ENCODE peak calls at places on chromosomes 16 and 17, in eight cellular contexts. B is left ventricle myocardium inferior; M is IMR-90; F is heart right ventricle; T is CD8-positive, alpha-beta T cell; J is Panc1; S is ovary; P is psoas muscle. A is an unnamed sample.

GRCh38 chr17:40399185-40399584 is 18.5 kb downstream of the TOP2A start:
- DNase-seq in B (no peak), M (peak), F (no peak), T (no peak), J (peak), S (no peak), P (no peak), A (no peak)

GRCh38 chr17:81436294-81436849 is 41.1 kb downstream of the BAHCC1 start:
- DNase-seq in B (peak), M (no peak), F (peak), T (no peak), J (no peak), S (peak), P (peak), A (no peak)

GRCh38 chr17:73247728-73248127 is 14.0 kb downstream of the CPSF4L start:
- DNase-seq in B (no peak), M (peak), F (no peak), T (no peak), J (no peak), S (no peak), P (no peak), A (no peak)

GRCh38 chr17:19332371-19333131 is 30.0 kb downstream of the B9D1 start:
- DNase-seq in B (no peak), M (no peak), F (no peak), T (no peak), J (no peak), S (no peak), P (no peak), A (no peak)

GRCh38 chr17:82647593-82648164 is 565 bp downstream of the WDR45B start:
- DNase-seq in B (no peak), M (no peak), F (peak), T (peak), J (no peak), S (peak), P (peak), A (no peak)

GRCh38 chr17:47810200-47810821 is 11.3 kb downstream of the OSBPL7 start:
- DNase-seq in B (no peak), M (peak), F (no peak), T (no peak), J (peak), S (no peak), P (no peak), A (no peak)

GRCh38 chr17:70171159-70171558 is 1.8 kb downstream of the KCNJ2 start:
- DNase-seq in B (no peak), M (no peak), F (no peak), T (no peak), J (no peak), S (no peak), P (no peak), A (no peak)

GRCh38 chr16:66367968-66368891 is 1.7 kb downstream of the CDH5 start:
- DNase-seq in B (peak), M (no peak), F (peak), T (no peak), J (no peak), S (no peak), P (peak), A (no peak)

GRCh38 chr17:39973496-39973895 is 7.1 kb upstream of the PSMD3 start:
- DNase-seq in B (no peak), M (no peak), F (no peak), T (no peak), J (no peak), S (no peak), P (no peak), A (no peak)

GRCh38 chr17:7634384-7634783 is 4.4 kb downstream of the SHBG start:
- DNase-seq in B (peak), M (peak), F (peak), T (no peak), J (no peak), S (peak), P (no peak), A (no peak)

GRCh38 chr16:20520103-20520502 is 56.1 kb downstream of the ACSM2B start:
- DNase-seq in B (no peak), M (no peak), F (no peak), T (no peak), J (no peak), S (no peak), P (no peak), A (no peak)

GRCh38 chr16:74718140-74718539 is 17.5 kb upstream of the MLKL start:
- DNase-seq in B (no peak), M (no peak), F (no peak), T (no peak), J (no peak), S (no peak), P (no peak), A (no peak)

GRCh38 chr16:85227924-85228462 is 115.7 kb upstream of the CIBAR2 start:
- DNase-seq in B (no peak), M (peak), F (no peak), T (no peak), J (no peak), S (no peak), P (no peak), A (no peak)

GRCh38 chr17:55587608-55588139 is 76.4 kb upstream of the SMIM36 start:
- DNase-seq in B (peak), M (peak), F (peak), T (no peak), J (no peak), S (peak), P (no peak), A (no peak)

GRCh38 chr16:31130336-31130812 is 5.2 kb downstream of the PRSS8 start:
- DNase-seq in B (no peak), M (no peak), F (no peak), T (no peak), J (no peak), S (no peak), P (no peak), A (no peak)

GRCh38 chr16:3112058-3112880 is at the start of gene ZNF205:
- DNase-seq in B (peak), M (peak), F (peak), T (no peak), J (no peak), S (peak), P (peak), A (no peak)

GRCh38 chr17:70390059-70390458 is 220.7 kb downstream of the KCNJ2 start:
- DNase-seq in B (no peak), M (no peak), F (no peak), T (no peak), J (no peak), S (no peak), P (no peak), A (no peak)

GRCh38 chr17:13922885-13923284 is 146.4 kb upstream of the COX10 start:
- DNase-seq in B (no peak), M (no peak), F (no peak), T (no peak), J (no peak), S (no peak), P (no peak), A (no peak)

GRCh38 chr17:34318474-34318873 is 761 bp upstream of the CCL8 start:
- DNase-seq in B (no peak), M (no peak), F (no peak), T (no peak), J (no peak), S (no peak), P (no peak), A (no peak)

GRCh38 chr16:25501530-25502255 is 190.1 kb upstream of the HS3ST4 start:
- DNase-seq in B (no peak), M (no peak), F (no peak), T (no peak), J (no peak), S (no peak), P (no peak), A (no peak)

GRCh38 chr16:26178298-26178697 is 486.5 kb downstream of the HS3ST4 start:
- DNase-seq in B (no peak), M (no peak), F (no peak), T (no peak), J (no peak), S (no peak), P (no peak), A (no peak)

GRCh38 chr16:29820271-29820701 is at the start of gene MVP:
- DNase-seq in B (peak), M (peak), F (peak), T (peak), J (no peak), S (peak), P (peak), A (no peak)

GRCh38 chr17:79466562-79467350 is 144.1 kb downstream of the RBFOX3 start:
- DNase-seq in B (no peak), M (no peak), F (no peak), T (no peak), J (no peak), S (no peak), P (no peak), A (no peak)

GRCh38 chr17:48209973-48210372 is 102.4 kb downstream of the SNX11 start:
- DNase-seq in B (no peak), M (no peak), F (no peak), T (no peak), J (no peak), S (no peak), P (no peak), A (no peak)

GRCh38 chr16:11084484-11085024 is 140.2 kb downstream of the CLEC16A start:
- DNase-seq in B (no peak), M (peak), F (no peak), T (no peak), J (no peak), S (no peak), P (no peak), A (no peak)

GRCh38 chr16:30775131-30775380 is 11.9 kb downstream of the ZNF629 start:
- DNase-seq in B (no peak), M (no peak), F (no peak), T (no peak), J (no peak), S (no peak), P (no peak), A (no peak)

GRCh38 chr17:38448208-38448776 is 20.0 kb downstream of the ARHGAP23 start:
- DNase-seq in B (no peak), M (peak), F (no peak), T (no peak), J (no peak), S (no peak), P (no peak), A (no peak)

GRCh38 chr17:70344356-70345060 is 175.2 kb downstream of the KCNJ2 start:
- DNase-seq in B (no peak), M (peak), F (no peak), T (no peak), J (no peak), S (no peak), P (no peak), A (no peak)

GRCh38 chr16:85974428-85975375 is 75.7 kb downstream of the IRF8 start:
- DNase-seq in B (no peak), M (no peak), F (no peak), T (no peak), J (no peak), S (no peak), P (no peak), A (no peak)

GRCh38 chr16:73067671-73068545 is 20.0 kb upstream of the ZFHX3 start:
- DNase-seq in B (no peak), M (no peak), F (no peak), T (no peak), J (no peak), S (no peak), P (no peak), A (no peak)
- H3K27ac ChIP-seq in B (peak), M (peak), F (peak), T (no peak), J (no peak), S (no peak), P (peak), A (peak)

GRCh38 chr17:5879424-5879823 is 190.8 kb upstream of the WSCD1 start:
- DNase-seq in B (no peak), M (no peak), F (no peak), T (no peak), J (no peak), S (no peak), P (no peak), A (no peak)

GRCh38 chr17:5881849-5882248 is 188.3 kb upstream of the WSCD1 start:
- DNase-seq in B (no peak), M (no peak), F (no peak), T (no peak), J (no peak), S (no peak), P (no peak), A (no peak)

GRCh38 chr17:5874486-5874885 is 195.7 kb upstream of the WSCD1 start:
- DNase-seq in B (no peak), M (no peak), F (no peak), T (no peak), J (no peak), S (no peak), P (peak), A (no peak)

GRCh38 chr17:5877366-5877765 is 192.8 kb upstream of the WSCD1 start:
- DNase-seq in B (no peak), M (no peak), F (no peak), T (no peak), J (no peak), S (no peak), P (no peak), A (no peak)

DNA sequence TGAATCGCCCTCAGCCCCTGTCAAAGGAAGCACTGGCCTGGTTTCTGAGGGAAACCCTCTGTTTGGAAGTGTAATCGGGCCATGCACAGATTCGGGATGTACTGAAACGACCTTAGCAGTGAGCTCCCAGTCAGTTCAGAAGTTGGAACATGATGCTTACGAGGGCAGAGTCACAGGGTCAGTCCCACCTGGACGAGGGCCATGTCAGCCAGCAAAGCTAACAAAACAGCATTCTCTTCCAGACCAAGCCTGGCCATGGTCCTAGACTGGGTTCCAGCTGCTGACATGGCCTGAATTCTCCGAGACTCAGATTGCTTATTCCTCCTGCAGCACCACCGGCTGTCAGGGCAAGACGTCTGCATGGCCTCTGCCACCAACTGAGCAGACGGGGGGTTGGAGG is 192.2 kb upstream of the WSCD1 start:
- DNase-seq in B (peak), M (no peak), F (peak), T (no peak), J (no peak), S (no peak), P (peak), A (peak)
- TF ChIP-seq CTCF in B (no peak), M (no peak), F (no peak), T (no peak), J (no peak), S (no peak), P (no peak), A (no peak)

DNA sequence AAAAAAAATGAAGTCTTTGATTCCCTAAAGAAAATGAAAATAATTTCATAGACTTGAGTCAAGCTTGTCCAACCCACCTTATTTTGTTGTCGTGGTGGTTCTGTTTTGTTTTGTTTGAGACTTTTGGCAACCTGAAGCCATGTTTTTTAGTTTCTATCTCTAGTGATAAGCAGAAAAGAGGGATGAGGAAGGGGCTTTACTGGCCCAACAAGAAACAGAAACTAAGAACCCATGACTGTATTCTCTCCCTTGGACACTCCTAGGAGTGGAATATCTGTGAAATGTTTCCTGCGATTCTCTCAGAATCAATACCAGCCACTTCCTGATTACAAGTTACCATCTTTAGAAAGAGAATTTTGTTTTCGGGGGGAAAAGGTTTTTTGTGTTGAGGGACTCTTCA is 207.5 kb downstream of the PRKCA start:
- DNase-seq in B (no peak), M (no peak), F (no peak), T (no peak), J (no peak), S (no peak), P (no peak), A (no peak)
- H3K27ac ChIP-seq in B (no peak), M (no peak), F (no peak), T (no peak), J (peak), S (no peak), P (peak), A (no peak)

GRCh38 chr16:88035292-88035691 is 84.1 kb downstream of the BANP start:
- DNase-seq in B (peak), M (no peak), F (no peak), T (no peak), J (no peak), S (no peak), P (no peak), A (no peak)
- TF ChIP-seq CTCF in B (no peak), M (no peak), F (no peak), T (no peak), J (no peak), S (no peak), P (no peak), A (no peak)

DNA sequence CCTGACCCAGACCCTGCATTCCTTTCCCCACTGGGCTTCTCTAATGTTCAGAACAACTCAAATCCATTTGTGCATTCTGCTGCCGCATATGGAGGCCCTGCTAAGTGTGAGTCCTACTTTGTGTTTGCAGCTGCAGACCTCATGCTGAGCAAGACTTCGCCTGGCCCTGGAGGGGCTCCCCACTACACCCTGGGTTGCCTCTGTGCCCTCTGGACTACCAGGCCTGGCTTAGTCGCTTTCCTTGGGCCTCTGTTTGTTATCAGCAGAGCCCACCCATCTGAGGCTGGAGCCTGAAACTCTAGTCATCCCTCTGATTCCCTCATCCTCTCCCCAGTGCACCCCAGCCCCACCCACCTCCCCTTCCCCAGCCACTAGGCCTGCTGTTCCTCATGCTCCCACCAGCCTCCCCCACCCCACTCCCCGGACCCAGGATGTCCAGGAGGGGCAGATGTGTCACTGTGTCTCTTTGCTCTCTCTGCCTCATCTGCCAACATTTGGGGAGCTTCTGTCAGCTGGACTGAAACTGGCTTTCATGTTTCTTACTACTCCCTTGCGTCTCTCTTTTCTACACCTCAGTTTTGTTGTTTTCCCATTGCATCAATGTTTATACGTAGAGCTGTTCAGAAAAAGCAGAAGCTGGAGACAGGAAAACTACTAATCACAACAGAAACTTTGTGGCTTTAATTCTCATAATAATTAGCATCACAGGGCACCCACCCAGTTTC is 17.8 kb upstream of the CD300E start:
- DNase-seq in B (no peak), M (no peak), F (no peak), T (no peak), J (no peak), S (no peak), P (no peak), A (no peak)
- H3K27ac ChIP-seq in B (no peak), M (no peak), F (no peak), T (no peak), J (no peak), S (no peak), P (no peak), A (no peak)

A was measured in thoracic aorta.